ENCODE peak calls at places on chromosomes 12 and 14, in five cellular contexts. S, L, V, U and X are unnamed samples.

GRCh38 chr12:67630373-67631088 is 18.0 kb upstream of the DYRK2 start:
- DNase-seq in S (no peak), L (no peak), V (peak), U (no peak), X (no peak)

GRCh38 chr14:91278383-91278715 is 33.8 kb upstream of the GPR68 start:
- DNase-seq in S (no peak), L (no peak), V (no peak), U (no peak), X (no peak)

GRCh38 chr14:37453985-37454384 is 141.1 kb downstream of the FOXA1 start:
- DNase-seq in S (no peak), L (no peak), V (no peak), U (no peak), X (no peak)

GRCh38 chr12:27142102-27142721 is 59.8 kb upstream of the C12orf71 start:
- DNase-seq in S (peak), L (peak), V (peak), U (peak), X (peak)

GRCh38 chr12:47752121-47752520 is 6.6 kb downstream of the RAPGEF3 start:
- DNase-seq in S (no peak), L (no peak), V (no peak), U (no peak), X (no peak)

GRCh38 chr12:27385756-27386155 is 53.1 kb downstream of the BMAL2 start:
- DNase-seq in S (no peak), L (no peak), V (no peak), U (no peak), X (no peak)

GRCh38 chr14:100271247-100271939 is 32.4 kb downstream of the YY1 start:
- DNase-seq in S (no peak), L (no peak), V (no peak), U (no peak), X (peak)

GRCh38 chr14:35949933-35950332 is 123.8 kb downstream of the BRMS1L start:
- DNase-seq in S (no peak), L (no peak), V (no peak), U (peak), X (peak)

GRCh38 chr12:86683568-86683991 is 427.4 kb upstream of the MGAT4C start:
- DNase-seq in S (no peak), L (no peak), V (no peak), U (no peak), X (no peak)

GRCh38 chr14:101230851-101231550 is 327.5 kb upstream of the RTL1 start:
- DNase-seq in S (no peak), L (no peak), V (no peak), U (no peak), X (no peak)

GRCh38 chr12:127149226-127149964 is 1117.6 kb upstream of the TMEM132C start:
- DNase-seq in S (no peak), L (no peak), V (no peak), U (no peak), X (no peak)